ENCODE peak calls at places on chromosomes 3 and 15, in nine cellular contexts. Z is IMR-90; L is cardiac muscle cell; O is right cardiac atrium; F is MM.1S; C is SK-N-SH; K is uterus; E is effector memory CD4-positive, alpha-beta T cell; I is mucosa of descending colon. X is an unnamed sample.

GRCh38 chr3:139491027-139491700 is 14.8 kb upstream of the RBP2 start:
- DNase-seq in O (no peak), Z (no peak), C (peak; percentile 6), I (no peak), F (no peak), E (no peak), L (no peak), K (no peak), X (no peak)

GRCh38 chr15:33675246-33675645 is 293.1 kb upstream of the CHRM5 start:
- DNase-seq in E (no peak), I (no peak), F (peak; percentile 51), Z (no peak), O (no peak), K (no peak), L (peak; percentile 36), C (peak; percentile 46), X (no peak)

GRCh38 chr15:85582719-85583089 is 202.3 kb downstream of the AKAP13 start:
- DNase-seq in F (no peak), E (peak; percentile 52), O (peak; percentile 83), I (peak; percentile 64), K (peak; percentile 66), Z (peak; percentile 46), L (peak; percentile 82), C (peak; percentile 56), X (peak; percentile 58)

GRCh38 chr15:26421065-26421464 is 351.8 kb downstream of the GABRB3 start:
- DNase-seq in O (no peak), E (no peak), Z (no peak), L (no peak), I (no peak), C (no peak), K (no peak), F (no peak), X (no peak)

GRCh38 chr3:10465161-10465560 is 40.2 kb downstream of the ATP2B2 start:
- DNase-seq in E (no peak), C (no peak), L (no peak), O (no peak), Z (no peak), K (no peak), F (no peak), I (no peak), X (no peak)

GRCh38 chr15:66751579-66751978 is 49.5 kb downstream of the SMAD6 start:
- DNase-seq in K (no peak), I (no peak), E (no peak), L (no peak), O (no peak), C (no peak), Z (no peak), F (no peak), X (peak; percentile 52)

GRCh38 chr3:34229871-34230270 is 431.4 kb downstream of the PDCD6IP start:
- DNase-seq in C (peak; percentile 5), I (peak; percentile 26), O (no peak), Z (no peak), L (no peak), E (no peak), K (no peak), F (no peak), X (no peak)

GRCh38 chr3:65831733-65832425 is 206.8 kb downstream of the MAGI1 start:
- DNase-seq in F (no peak), L (peak; percentile 85), Z (peak; percentile 40), I (no peak), E (no peak), O (no peak), C (peak; percentile 17), K (no peak), X (no peak)

GRCh38 chr15:65212097-65212496 is 824 bp upstream of the CILP start:
- DNase-seq in L (no peak), F (no peak), C (peak; percentile 52), E (no peak), O (no peak), Z (no peak), I (no peak), K (no peak), X (no peak)

GRCh38 chr3:31345581-31345980 is 187.1 kb upstream of the STT3B start:
- DNase-seq in E (no peak), K (no peak), L (no peak), O (no peak), I (no peak), C (no peak), Z (no peak), F (no peak), X (no peak)

GRCh38 chr15:26097216-26097615 is 234.1 kb upstream of the ATP10A start:
- DNase-seq in I (no peak), E (no peak), K (no peak), F (no peak), Z (no peak), L (no peak), C (no peak), O (no peak), X (no peak)

GRCh38 chr15:56325186-56325585 is 40.0 kb upstream of the TEX9 start:
- DNase-seq in C (no peak), E (no peak), I (no peak), O (no peak), K (no peak), Z (peak; percentile 33), F (no peak), L (peak; percentile 42), X (no peak)

GRCh38 chr3:29757054-29757777 is 476.3 kb downstream of the RBMS3 start:
- DNase-seq in C (no peak), F (no peak), Z (peak; percentile 54), E (no peak), I (no peak), L (peak; percentile 54), K (no peak), O (no peak), X (no peak)

GRCh38 chr3:186582541-186582940 is 12.0 kb downstream of the DNAJB11 start:
- DNase-seq in O (no peak), Z (no peak), K (no peak), L (no peak), I (no peak), F (no peak), C (no peak), E (no peak), X (no peak)

GRCh38 chr3:101852315-101852714 is 3.0 kb downstream of the NFKBIZ start:
- DNase-seq in I (no peak), Z (no peak), K (no peak), L (no peak), E (no peak), F (no peak), O (no peak), C (no peak), X (no peak)

GRCh38 chr3:101854608-101855304 is 5.4 kb downstream of the NFKBIZ start:
- DNase-seq in C (no peak), E (no peak), F (no peak), O (no peak), K (no peak), I (peak; percentile 37), L (no peak), Z (no peak), X (no peak)

GRCh38 chr3:101852983-101853382 is 3.7 kb downstream of the NFKBIZ start:
- DNase-seq in I (no peak), E (no peak), K (no peak), L (no peak), C (no peak), Z (no peak), O (no peak), F (no peak), X (no peak)

GRCh38 chr3:101853465-101853864 is 4.2 kb downstream of the NFKBIZ start:
- DNase-seq in L (no peak), K (no peak), Z (no peak), F (no peak), E (no peak), C (no peak), O (peak; percentile 36), I (no peak), X (no peak)

DNA sequence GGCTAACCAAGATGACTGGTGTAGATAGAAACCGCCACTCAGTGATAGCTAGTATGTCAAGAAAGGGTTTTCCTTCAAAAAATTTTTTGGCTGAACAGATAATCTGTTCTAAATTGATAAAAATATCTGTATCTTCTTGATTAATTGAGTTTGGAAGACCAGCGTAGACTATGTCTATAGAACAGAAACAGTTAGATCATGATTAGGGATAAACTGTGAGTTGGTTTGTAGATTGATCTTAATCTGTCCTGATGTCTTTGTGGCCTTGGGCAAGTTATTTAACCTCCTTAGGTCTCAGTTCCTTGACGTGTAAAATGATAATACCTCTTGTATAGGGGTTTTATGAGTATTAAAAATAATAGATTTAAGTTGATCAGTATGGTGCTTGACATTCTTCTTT is 4.7 kb downstream of the NFKBIZ start:
- DNase-seq in C (no peak), L (no peak), Z (no peak), E (no peak), K (no peak), O (no peak), F (no peak), I (no peak), X (no peak)
- H3K4me1 ChIP-seq in C (peaks cover 2% of the 10 kb centered on the region), L (peaks cover 10% of the 10 kb centered on the region), Z (peaks cover 8% of the 10 kb centered on the region), E (peaks cover 12% of the 10 kb centered on the region), K (no peaks in the 10 kb centered on the region), O (no peaks in the 10 kb centered on the region), F (peaks cover 8% of the 10 kb centered on the region), I (peaks cover 37% of the 10 kb centered on the region), X (peaks cover 4% of the 10 kb centered on the region)

GRCh38 chr3:16800361-16800760 is 84.4 kb upstream of the PLCL2 start:
- DNase-seq in Z (no peak), C (no peak), O (no peak), I (no peak), F (no peak), E (no peak), K (no peak), L (no peak), X (no peak)
- H3K4me1 ChIP-seq in Z (no peaks in the 10 kb centered on the region), C (peaks cover 5% of the 10 kb centered on the region), O (no peaks in the 10 kb centered on the region), I (no peaks in the 10 kb centered on the region), F (peaks cover 14% of the 10 kb centered on the region), E (peaks cover 16% of the 10 kb centered on the region), K (no peaks in the 10 kb centered on the region), L (peaks cover 19% of the 10 kb centered on the region), X (no peaks in the 10 kb centered on the region)

GRCh38 chr3:97932387-97932801 is 39.8 kb downstream of the RIOX2 start:
- DNase-seq in L (peak; percentile 70), Z (no peak), E (no peak), O (peak; percentile 39), I (no peak), K (no peak), F (no peak), C (no peak), X (no peak)
- H3K4me1 ChIP-seq in L (no peaks in the 10 kb centered on the region), Z (no peaks in the 10 kb centered on the region), E (no peaks in the 10 kb centered on the region), O (no peaks in the 10 kb centered on the region), I (no peaks in the 10 kb centered on the region), K (no peaks in the 10 kb centered on the region), F (no peaks in the 10 kb centered on the region), C (no peaks in the 10 kb centered on the region), X (no peaks in the 10 kb centered on the region)

GRCh38 chr3:98962951-98963350 is 61.5 kb upstream of the DCBLD2 start:
- DNase-seq in C (no peak), E (no peak), F (no peak), O (no peak), I (no peak), L (no peak), Z (peak; percentile 77), K (no peak), X (no peak)

GRCh38 chr3:98966434-98966833 is 64.9 kb upstream of the DCBLD2 start:
- DNase-seq in K (no peak), I (no peak), F (no peak), L (no peak), O (no peak), C (no peak), E (no peak), Z (no peak), X (no peak)

GRCh38 chr3:98964784-98965183 is 63.3 kb upstream of the DCBLD2 start:
- DNase-seq in Z (no peak), K (no peak), L (no peak), E (no peak), F (no peak), I (no peak), O (no peak), C (peak; percentile 16), X (no peak)

GRCh38 chr3:98961161-98962155 is 60.0 kb upstream of the DCBLD2 start:
- DNase-seq in L (peak; percentile 67), F (no peak), C (no peak), O (no peak), Z (peak; percentile 88), I (no peak), E (no peak), K (no peak), X (no peak)

GRCh38 chr3:98962189-98962930 is 60.9 kb upstream of the DCBLD2 start:
- DNase-seq in I (no peak), O (no peak), C (no peak), F (no peak), K (no peak), Z (peak; percentile 96), L (peak; percentile 50), E (no peak), X (no peak)
- H3K4me1 ChIP-seq in I (no peaks in the 10 kb centered on the region), O (no peaks in the 10 kb centered on the region), C (peaks cover 22% of the 10 kb centered on the region), F (no peaks in the 10 kb centered on the region), K (no peaks in the 10 kb centered on the region), Z (peaks cover 12% of the 10 kb centered on the region), L (no peaks in the 10 kb centered on the region), E (no peaks in the 10 kb centered on the region), X (no peaks in the 10 kb centered on the region)